ENCODE peak calls at places on chromosomes 6 and 20, in four cellular contexts. L is kidney, E is glutamatergic neuron, I is heart left ventricle. O is an unnamed sample.

GRCh38 chr6:104227502-104227901 is 632.2 kb downstream of the HACE1 start:
- DNase-seq in L (no peak), E (no peak), I (no peak), O (no peak)

GRCh38 chr6:4350571-4351505 is 215.5 kb upstream of the ECI2 start:
- DNase-seq in L (no peak), E (no peak), I (peak), O (peak)

GRCh38 chr20:59149678-59150504 is 13.7 kb upstream of the ZNF831 start:
- DNase-seq in L (no peak), E (no peak), I (peak), O (no peak)

GRCh38 chr6:141484726-141485125 is 648.0 kb upstream of the GJE1 start:
- DNase-seq in L (no peak), E (no peak), I (no peak), O (no peak)

GRCh38 chr6:67706388-67706787 is 928.7 kb upstream of the ADGRB3 start:
- DNase-seq in L (no peak), E (no peak), I (no peak), O (no peak)

GRCh38 chr20:25197870-25198190 is 2.3 kb downstream of the ENTPD6 start:
- DNase-seq in L (no peak), E (no peak), I (no peak), O (no peak)

GRCh38 chr6:1040393-1040792 is 271.5 kb upstream of the FOXQ1 start:
- DNase-seq in L (no peak), E (no peak), I (no peak), O (peak)

GRCh38 chr20:61253640-61254511 is 1.8 kb downstream of the CDH4 start:
- DNase-seq in L (no peak), E (peak), I (no peak), O (no peak)

GRCh38 chr6:159107451-159108260 is 61.5 kb upstream of the FNDC1 start:
- DNase-seq in L (no peak), E (no peak), I (no peak), O (peak)

GRCh38 chr6:94953867-94954631 is 623.3 kb upstream of the MANEA start:
- DNase-seq in L (no peak), E (no peak), I (no peak), O (no peak)

GRCh38 chr20:45998761-45999160 is 9.9 kb upstream of the MMP9 start:
- DNase-seq in L (peak), E (no peak), I (no peak), O (no peak)

GRCh38 chr20:41172296-41173140 is 35.2 kb downstream of the PLCG1 start:
- DNase-seq in L (peak), E (no peak), I (no peak), O (peak)

GRCh38 chr6:144215402-144215931 is 65.2 kb downstream of the STX11 start:
- DNase-seq in L (peak), E (no peak), I (peak), O (no peak)

GRCh38 chr6:140590641-140591040 is 1216.2 kb upstream of the CITED2 start:
- DNase-seq in L (no peak), E (no peak), I (no peak), O (no peak)

GRCh38 chr6:139030211-139030530 is 1.6 kb downstream of the ABRACL start:
- DNase-seq in L (no peak), E (no peak), I (no peak), O (no peak)

GRCh38 chr6:153003294-153003645 is 761 bp upstream of the MTRF1L start:
- DNase-seq in L (no peak), E (no peak), I (no peak), O (no peak)

GRCh38 chr20:21511485-21511849 is 2.4 kb downstream of the NKX2-2 start:
- DNase-seq in L (no peak), E (peak), I (no peak), O (no peak)

GRCh38 chr20:47453167-47453782 is 48.4 kb upstream of the NCOA3 start:
- DNase-seq in L (peak), E (no peak), I (no peak), O (no peak)

GRCh38 chr6:169189686-169190085 is 64.0 kb downstream of the THBS2 start:
- DNase-seq in L (no peak), E (no peak), I (no peak), O (peak)

GRCh38 chr20:46820682-46821081 is 74.0 kb upstream of the EYA2 start:
- DNase-seq in L (no peak), E (peak), I (no peak), O (peak)

GRCh38 chr6:4647414-4648365 is 128.5 kb upstream of the CDYL start:
- DNase-seq in L (peak), E (peak), I (peak), O (peak)

GRCh38 chr6:1613631-1614447 is 4.1 kb downstream of the FOXC1 start:
- DNase-seq in L (peak), E (peak), I (peak), O (no peak)

GRCh38 chr20:35558416-35558815 is 16.5 kb downstream of the ERGIC3 start:
- DNase-seq in L (no peak), E (no peak), I (no peak), O (no peak)

GRCh38 chr6:138817799-138818198 is 21.9 kb downstream of the ECT2L start:
- DNase-seq in L (peak), E (no peak), I (no peak), O (no peak)

GRCh38 chr20:17648782-17649730 is 33.0 kb downstream of the RRBP1 start:
- DNase-seq in L (no peak), E (no peak), I (no peak), O (no peak)

GRCh38 chr20:766906-767305 is 1.4 kb downstream of the SLC52A3 start:
- DNase-seq in L (no peak), E (no peak), I (no peak), O (no peak)

GRCh38 chr6:159729598-159729997 is 2.3 kb downstream of the WTAP start:
- DNase-seq in L (no peak), E (no peak), I (no peak), O (no peak)

GRCh38 chr6:32979720-32980487 is 11.5 kb downstream of the BRD2 start:
- DNase-seq in L (no peak), E (no peak), I (no peak), O (no peak)

GRCh38 chr6:143149771-143150170 is 89.1 kb downstream of the AIG1 start:
- DNase-seq in L (no peak), E (no peak), I (no peak), O (no peak)

GRCh38 chr6:56692586-56693245 is 50.0 kb upstream of the DST start:
- DNase-seq in L (no peak), E (no peak), I (no peak), O (no peak)

GRCh38 chr6:133399426-133399825 is 158.3 kb downstream of the EYA4 start:
- DNase-seq in L (no peak), E (no peak), I (no peak), O (no peak)

GRCh38 chr6:53744321-53744720 is 50.5 kb upstream of the LRRC1 start:
- DNase-seq in L (no peak), E (no peak), I (no peak), O (no peak)

GRCh38 chr20:8860011-8860495 is 208.8 kb upstream of the PLCB4 start:
- DNase-seq in L (no peak), E (no peak), I (no peak), O (no peak)

GRCh38 chr20:38023181-38024085 is 9.8 kb downstream of the TTI1 start:
- DNase-seq in L (no peak), E (no peak), I (no peak), O (no peak)

GRCh38 chr20:23782366-23782983 is 31.7 kb upstream of the CST1 start:
- DNase-seq in L (no peak), E (peak), I (no peak), O (no peak)

GRCh38 chr20:36728986-36729385 is 16.9 kb downstream of the NDRG3 start:
- DNase-seq in L (no peak), E (no peak), I (no peak), O (no peak)

GRCh38 chr6:134850906-134851305 is 99.0 kb downstream of the ALDH8A1 start:
- DNase-seq in L (no peak), E (no peak), I (no peak), O (no peak)

GRCh38 chr6:113018351-113019151 is 671.4 kb downstream of the RFPL4B start:
- DNase-seq in L (peak), E (no peak), I (peak), O (no peak)

GRCh38 chr20:39893013-39893685 is 795.9 kb downstream of the MAFB start:
- DNase-seq in L (no peak), E (no peak), I (no peak), O (no peak)

GRCh38 chr6:166999145-166999844 is at the start of gene CEP43:
- DNase-seq in L (peak), E (peak), I (peak), O (peak)
- TF ChIP-seq CTCF in L (peak), E (no peak), I (peak), O (no peak)

GRCh38 chr6:119147101-119148053 is 68.9 kb upstream of the FAM184A start:
- DNase-seq in L (no peak), E (no peak), I (peak), O (no peak)

GRCh38 chr6:119152187-119152586 is 73.7 kb upstream of the FAM184A start:
- DNase-seq in L (no peak), E (no peak), I (no peak), O (no peak)

GRCh38 chr6:119148825-119149525 is 70.5 kb upstream of the FAM184A start:
- DNase-seq in L (no peak), E (no peak), I (no peak), O (no peak)

GRCh38 chr6:119145111-119145510 is 66.6 kb upstream of the FAM184A start:
- DNase-seq in L (no peak), E (no peak), I (no peak), O (no peak)

GRCh38 chr6:119148102-119148824 is 69.8 kb upstream of the FAM184A start:
- DNase-seq in L (no peak), E (no peak), I (no peak), O (no peak)
- TF ChIP-seq CTCF in L (peak), E (peak), I (peak), O (peak)

DNA sequence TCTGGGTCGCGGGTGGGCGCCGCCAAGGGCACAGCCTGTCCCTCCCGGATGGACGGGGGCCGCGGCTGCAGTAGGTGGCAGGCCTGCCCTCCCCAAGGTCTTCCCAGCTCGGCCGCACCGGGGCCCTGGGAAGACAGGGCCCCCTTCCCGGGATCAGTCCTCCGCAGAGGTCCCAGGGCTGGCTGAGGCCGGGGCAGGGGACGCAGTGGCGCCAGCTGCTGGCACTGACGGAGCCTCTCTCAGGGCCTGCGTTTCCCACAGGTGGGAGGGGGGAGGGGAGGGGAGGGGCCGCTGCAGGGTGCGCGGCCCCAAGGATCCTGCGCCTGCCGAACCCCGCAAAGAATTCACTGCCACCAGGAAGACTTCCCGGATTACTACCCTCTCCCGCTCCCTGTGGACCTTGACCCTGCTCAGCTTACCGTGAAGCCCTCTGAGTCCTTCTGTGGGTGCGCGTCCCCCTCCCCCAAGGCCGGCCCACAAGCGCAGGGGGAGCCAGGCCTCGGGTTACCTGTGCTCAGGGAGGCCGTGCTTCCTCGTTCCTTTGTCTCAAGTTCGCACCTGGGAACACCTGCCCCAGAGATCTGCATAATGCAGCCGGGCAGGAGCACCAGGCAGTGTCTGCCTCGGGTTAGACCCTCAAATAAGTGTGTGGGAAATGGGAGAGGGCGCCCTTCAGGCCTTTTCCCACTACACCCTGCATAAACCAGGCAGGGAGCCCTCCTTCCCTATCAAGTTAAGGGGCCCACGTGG is 5.1 kb downstream of the LZTS3 start:
- DNase-seq in L (peak), E (peak), I (peak), O (no peak)
- TF ChIP-seq CTCF in L (no peak), E (no peak), I (no peak), O (no peak)

GRCh38 chr6:40903456-40903855 is 135.6 kb downstream of the UNC5CL start:
- DNase-seq in L (no peak), E (no peak), I (no peak), O (no peak)

GRCh38 chr6:40900791-40901190 is 138.2 kb downstream of the UNC5CL start:
- DNase-seq in L (no peak), E (no peak), I (peak), O (no peak)

GRCh38 chr6:40904583-40905194 is 134.3 kb downstream of the UNC5CL start:
- DNase-seq in L (no peak), E (no peak), I (no peak), O (no peak)

GRCh38 chr6:40899684-40900155 is 139.3 kb downstream of the UNC5CL start:
- DNase-seq in L (no peak), E (no peak), I (peak), O (no peak)

GRCh38 chr6:40901322-40902055 is 137.5 kb downstream of the UNC5CL start:
- DNase-seq in L (no peak), E (no peak), I (no peak), O (no peak)
- TF ChIP-seq CTCF in L (no peak), E (no peak), I (no peak), O (no peak)

DNA sequence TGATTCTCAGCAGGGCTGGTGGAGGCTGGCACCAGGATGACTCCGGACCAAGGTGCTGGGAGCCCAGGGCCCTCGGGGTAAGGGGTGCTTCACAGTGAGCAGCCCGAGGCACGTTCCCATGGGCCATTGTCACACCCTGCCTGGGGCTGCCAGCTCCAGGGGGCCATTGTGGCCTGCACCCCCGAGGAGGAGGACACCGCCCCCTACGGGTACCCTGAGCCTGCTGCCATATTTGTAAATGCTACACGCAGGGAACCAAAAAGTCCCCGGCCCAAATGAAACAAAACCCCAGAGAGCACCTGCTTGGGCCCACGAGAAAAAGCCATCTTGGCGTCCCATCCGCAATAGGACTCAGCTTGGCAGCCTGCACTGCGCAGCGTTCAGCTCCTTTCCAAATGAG is 64.7 kb upstream of the GATA5 start:
- DNase-seq in L (no peak), E (no peak), I (no peak), O (no peak)
- TF ChIP-seq CTCF in L (no peak), E (no peak), I (no peak), O (no peak)

GRCh38 chr6:15898693-15899092 is 230.2 kb upstream of the MYLIP start:
- DNase-seq in L (no peak), E (no peak), I (no peak), O (no peak)

GRCh38 chr6:15894973-15895858 is 232.4 kb upstream of the DTNBP1 start:
- DNase-seq in L (no peak), E (no peak), I (no peak), O (no peak)

GRCh38 chr6:15901141-15902115 is 227.5 kb upstream of the MYLIP start:
- DNase-seq in L (no peak), E (no peak), I (no peak), O (no peak)

GRCh38 chr6:15893556-15894253 is 230.9 kb upstream of the DTNBP1 start:
- DNase-seq in L (no peak), E (no peak), I (no peak), O (no peak)

GRCh38 chr6:15897063-15897934 is 231.6 kb upstream of the MYLIP start:
- DNase-seq in L (no peak), E (no peak), I (peak), O (no peak)
- TF ChIP-seq CTCF in L (no peak), E (no peak), I (no peak), O (no peak)